ENCODE peak calls at places on chromosomes 5 and 9, in eight cellular contexts. E, Z, Q, X, J, W, G and Y are unnamed samples.

GRCh38 chr9:109974143-109974917 is 194.3 kb downstream of the PALM2AKAP2 start:
- DNase-seq in Q (no peak), Z (no peak), E (no peak), W (no peak), G (no peak), J (no peak), X (no peak), Y (no peak)

GRCh38 chr5:172405226-172405625 is 49.1 kb downstream of the SH3PXD2B start:
- DNase-seq in Q (no peak), J (no peak), E (no peak), W (no peak), X (no peak), Z (no peak), G (no peak), Y (no peak)

GRCh38 chr9:20929276-20929675 is 102.2 kb downstream of the HACD4 start:
- DNase-seq in J (no peak), G (no peak), Q (no peak), Z (no peak), W (no peak), X (no peak), E (no peak), Y (no peak)

GRCh38 chr5:38846379-38846967 is 661 bp downstream of the OSMR start:
- DNase-seq in J (no peak), G (no peak), Z (no peak), Q (no peak), E (no peak), X (no peak), W (peak; percentile 24), Y (no peak)

GRCh38 chr9:88954073-88954472 is 37.2 kb upstream of the S1PR3 start:
- DNase-seq in Z (no peak), J (no peak), Q (no peak), X (no peak), E (no peak), G (no peak), W (no peak), Y (no peak)

GRCh38 chr5:146007270-146007669 is 70.9 kb downstream of the SH3RF2 start:
- DNase-seq in E (no peak), W (no peak), Q (no peak), X (no peak), J (no peak), G (no peak), Z (no peak), Y (no peak)

GRCh38 chr9:121226186-121226585 is 24.5 kb upstream of the RAB14 start:
- DNase-seq in G (no peak), Z (no peak), X (no peak), W (no peak), E (no peak), Q (no peak), J (no peak), Y (no peak)

GRCh38 chr9:77017505-77017894 is 2.0 kb upstream of the FOXB2 start:
- DNase-seq in G (no peak), J (no peak), E (no peak), Q (no peak), W (no peak), X (no peak), Z (no peak), Y (no peak)

GRCh38 chr5:86971034-86971511 is 296.6 kb upstream of the RASA1 start:
- DNase-seq in W (no peak), X (no peak), E (no peak), J (no peak), Q (no peak), G (no peak), Z (no peak), Y (no peak)

GRCh38 chr9:114207034-114207815 is 51.9 kb downstream of the COL27A1 start:
- DNase-seq in X (peak; percentile 41), E (peak; percentile 71), J (no peak), W (no peak), Z (peak; percentile 42), G (no peak), Q (peak; percentile 81), Y (no peak)

DNA sequence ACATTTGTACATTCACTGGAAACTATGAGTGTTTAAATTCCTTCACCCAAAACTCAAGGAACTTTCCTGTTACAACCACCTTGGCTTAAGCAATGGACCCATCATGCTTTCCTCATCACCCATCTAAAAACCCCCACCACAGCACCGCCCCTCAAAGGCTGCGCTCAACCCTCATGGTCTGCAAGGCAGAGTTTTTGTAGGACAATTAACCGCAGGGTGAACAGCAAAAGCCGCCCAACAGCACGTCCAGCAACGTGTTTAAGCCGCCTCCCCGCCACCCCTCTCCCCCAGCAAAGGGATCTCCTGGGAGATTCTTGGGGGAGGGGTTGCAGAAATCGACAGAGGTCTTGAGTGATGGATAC is 2.0 kb downstream of the ROR2 start:
- DNase-seq in W (no peak), J (peak; percentile 37), E (peak; percentile 71), G (no peak), Z (no peak), Q (no peak), X (no peak), Y (no peak)
- H3K4me3 ChIP-seq in W (peak overlapping the region; percentile 51), J (peak overlapping the region; percentile 81), E (peak overlapping the region; percentile 70), G (no peak overlapping the region), Z (peak overlapping the region; percentile 85), Q (no peak overlapping the region), X (peak overlapping the region; percentile 49), Y (no peak overlapping the region)

GRCh38 chr9:134282138-134282650 is 44.1 kb upstream of the RXRA start:
- DNase-seq in E (no peak), W (peak; percentile 66), X (no peak), J (no peak), G (no peak), Z (no peak), Q (no peak), Y (no peak)

GRCh38 chr9:134275379-134275778 is 50.9 kb upstream of the RXRA start:
- DNase-seq in E (peak; percentile 43), J (no peak), Z (no peak), G (no peak), Q (no peak), X (no peak), W (no peak), Y (no peak)

GRCh38 chr9:134276463-134277245 is 49.6 kb upstream of the RXRA start:
- DNase-seq in Q (no peak), Z (no peak), E (peak; percentile 33), X (no peak), W (no peak), G (no peak), J (no peak), Y (no peak)

GRCh38 chr9:134278974-134279640 is 47.1 kb upstream of the RXRA start:
- DNase-seq in Z (no peak), J (no peak), E (no peak), X (no peak), G (no peak), W (no peak), Q (no peak), Y (no peak)

GRCh38 chr9:134278286-134278685 is 48.0 kb upstream of the RXRA start:
- DNase-seq in J (no peak), Q (no peak), X (no peak), Z (no peak), E (no peak), W (no peak), G (no peak), Y (no peak)
- H3K4me1 ChIP-seq in J (no peaks in the 10 kb centered on the region), Q (peaks cover 5% of the 10 kb centered on the region), X (no peaks in the 10 kb centered on the region), Z (no peaks in the 10 kb centered on the region), E (peaks cover 8% of the 10 kb centered on the region), W (peaks cover 16% of the 10 kb centered on the region), G (no peaks in the 10 kb centered on the region), Y (no peaks in the 10 kb centered on the region)

GRCh38 chr5:4129523-4129922 is 533.9 kb downstream of the IRX1 start:
- DNase-seq in J (no peak), E (no peak), G (no peak), Q (no peak), Z (no peak), W (no peak), X (no peak), Y (no peak)
- H3K9me3 ChIP-seq in J (no peaks in the 10 kb centered on the region), E (no peaks in the 10 kb centered on the region), G (no peaks in the 10 kb centered on the region), Q (no peaks in the 10 kb centered on the region), Z (no peaks in the 10 kb centered on the region), W (peaks cover 6% of the 10 kb centered on the region), X (no peaks in the 10 kb centered on the region), Y (no peaks in the 10 kb centered on the region)

GRCh38 chr5:62496152-62496551 is 82.5 kb upstream of the LRRC70 start:
- DNase-seq in W (no peak), E (no peak), J (no peak), G (no peak), Q (no peak), Z (no peak), X (no peak), Y (no peak)
- H3K4me3 ChIP-seq in W (no peak overlapping the region), E (no peak overlapping the region), J (no peak overlapping the region), G (no peak overlapping the region), Q (no peak overlapping the region), Z (no peak overlapping the region), X (no peak overlapping the region), Y (no peak overlapping the region)

DNA sequence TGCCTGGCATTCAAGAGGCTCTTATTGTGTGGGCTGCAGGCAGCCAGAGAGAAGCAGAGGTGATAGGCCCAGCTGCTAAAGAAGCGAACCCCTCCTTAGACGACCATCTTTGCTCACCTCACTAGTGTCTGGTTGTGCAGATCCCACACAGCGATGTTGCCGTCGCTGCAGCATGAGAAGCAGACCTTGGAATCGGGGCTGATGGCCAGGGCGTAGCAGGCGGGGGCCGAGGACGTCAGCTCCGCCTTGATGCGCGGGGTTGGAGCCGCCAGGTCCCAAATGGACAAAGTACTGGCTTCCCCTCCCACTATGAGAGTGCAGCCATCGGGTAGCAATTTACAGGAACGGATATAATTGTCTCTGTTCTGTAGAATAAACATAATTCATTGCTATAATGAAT is 98.7 kb downstream of the TLE1 start:
- DNase-seq in E (no peak), W (peak; percentile 40), Z (no peak), G (no peak), X (no peak), Q (no peak), J (no peak), Y (no peak)
- H3K4me1 ChIP-seq in E (peaks cover 10% of the 10 kb centered on the region), W (peaks cover 15% of the 10 kb centered on the region), Z (no peaks in the 10 kb centered on the region), G (no peaks in the 10 kb centered on the region), X (peaks cover 3% of the 10 kb centered on the region), Q (no peaks in the 10 kb centered on the region), J (peaks cover 23% of the 10 kb centered on the region), Y (no peaks in the 10 kb centered on the region)

GRCh38 chr5:141422742-141423291 is 2.0 kb downstream of the PCDHGA11 start:
- DNase-seq in Z (no peak), W (peak; percentile 59), E (no peak), G (no peak), Q (no peak), X (no peak), J (no peak), Y (no peak)
- H3K9me3 ChIP-seq in Z (no peaks in the 10 kb centered on the region), W (peaks cover 97% of the 10 kb centered on the region), E (peaks cover 84% of the 10 kb centered on the region), G (peaks cover 13% of the 10 kb centered on the region), Q (peaks cover 15% of the 10 kb centered on the region), X (peaks cover 22% of the 10 kb centered on the region), J (peaks cover 5% of the 10 kb centered on the region), Y (peaks cover 14% of the 10 kb centered on the region)

GRCh38 chr5:177309351-177310191 is 2.1 kb downstream of the MXD3 start:
- DNase-seq in Z (no peak), G (peak; percentile 64), J (peak; percentile 80), X (no peak), E (peak; percentile 81), W (no peak), Q (peak; percentile 65), Y (peak; percentile 54)
- H3K4me3 ChIP-seq in Z (no peak overlapping the region), G (no peak overlapping the region), J (peak overlapping the region; percentile 78), X (no peak overlapping the region), E (no peak overlapping the region), W (no peak overlapping the region), Q (no peak overlapping the region), Y (no peak overlapping the region)

DNA sequence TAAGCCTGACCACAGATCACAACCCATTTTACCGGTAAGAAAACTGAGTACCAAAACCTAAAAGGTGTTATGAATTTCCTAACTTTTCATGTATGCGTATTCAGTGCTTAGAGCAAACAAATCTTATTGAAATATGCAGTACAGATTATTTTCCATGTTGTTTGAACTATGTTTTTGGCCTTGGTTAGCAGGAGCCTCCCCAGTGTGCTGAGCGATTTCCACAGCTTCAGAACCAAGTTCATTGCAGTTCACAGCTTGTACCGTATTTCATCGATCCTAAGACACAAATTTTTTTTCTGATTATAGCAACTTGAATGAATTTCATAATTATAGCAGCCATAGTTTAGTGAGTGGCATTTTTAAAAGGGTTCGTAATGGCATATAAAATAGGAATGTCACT is 13.7 kb downstream of the ADAMTSL1 start:
- DNase-seq in J (no peak), W (no peak), Q (no peak), G (no peak), Z (no peak), X (no peak), E (no peak), Y (no peak)
- H3K4me1 ChIP-seq in J (no peaks in the 10 kb centered on the region), W (no peaks in the 10 kb centered on the region), Q (no peaks in the 10 kb centered on the region), G (no peaks in the 10 kb centered on the region), Z (peaks cover 10% of the 10 kb centered on the region), X (no peaks in the 10 kb centered on the region), E (peaks cover 27% of the 10 kb centered on the region), Y (no peaks in the 10 kb centered on the region)